ENCODE peak calls at places on chromosomes 13 and 19, in ten cellular contexts. One of them, this sample, is unnamed.

GRCh38 chr19:18468517-18468916 is 30.6 kb upstream of the ISYNA1 start:
- DNase-seq in occipital lobe: no peak
- DNase-seq in T-helper 2 cell: no peak
- DNase-seq in endothelial cell: no peak
- DNase-seq in mucosa of descending colon: no peak
- DNase-seq in NCI-H2029: no peak
- DNase-seq in EL: no peak
- DNase-seq in HEK293T: no peak
- DNase-seq in posterior vena cava: no peak
- DNase-seq in testis: no peak
- DNase-seq in this sample: no peak

GRCh38 chr19:39518975-39519374 is 4.0 kb downstream of the SELENOV start:
- DNase-seq in occipital lobe: no peak
- DNase-seq in T-helper 2 cell: no peak
- DNase-seq in endothelial cell: no peak
- DNase-seq in mucosa of descending colon: no peak
- DNase-seq in NCI-H2029: no peak
- DNase-seq in EL: no peak
- DNase-seq in HEK293T: no peak
- DNase-seq in posterior vena cava: no peak
- DNase-seq in testis: no peak
- DNase-seq in this sample: no peak

GRCh38 chr13:79382545-79383275 is 23.3 kb downstream of the RBM26 start:
- DNase-seq in occipital lobe: no peak
- DNase-seq in T-helper 2 cell: peak; percentile 62
- DNase-seq in endothelial cell: no peak
- DNase-seq in mucosa of descending colon: no peak
- DNase-seq in NCI-H2029: peak; percentile 16
- DNase-seq in EL: no peak
- DNase-seq in HEK293T: no peak
- DNase-seq in posterior vena cava: no peak
- DNase-seq in testis: no peak
- DNase-seq in this sample: no peak

GRCh38 chr19:9729162-9729561 is 39.4 kb downstream of the ZNF846 start:
- DNase-seq in occipital lobe: no peak
- DNase-seq in T-helper 2 cell: no peak
- DNase-seq in endothelial cell: no peak
- DNase-seq in mucosa of descending colon: no peak
- DNase-seq in NCI-H2029: no peak
- DNase-seq in EL: no peak
- DNase-seq in HEK293T: no peak
- DNase-seq in posterior vena cava: no peak
- DNase-seq in testis: no peak
- DNase-seq in this sample: no peak

GRCh38 chr19:30378701-30379100 is 6.5 kb downstream of the ZNF536 start:
- DNase-seq in occipital lobe: no peak
- DNase-seq in T-helper 2 cell: no peak
- DNase-seq in endothelial cell: no peak
- DNase-seq in mucosa of descending colon: no peak
- DNase-seq in NCI-H2029: no peak
- DNase-seq in EL: no peak
- DNase-seq in HEK293T: no peak
- DNase-seq in posterior vena cava: peak; percentile 18
- DNase-seq in testis: no peak
- DNase-seq in this sample: no peak

GRCh38 chr13:37791699-37792098 is 77.9 kb downstream of the TRPC4 start:
- DNase-seq in occipital lobe: no peak
- DNase-seq in T-helper 2 cell: no peak
- DNase-seq in endothelial cell: no peak
- DNase-seq in mucosa of descending colon: no peak
- DNase-seq in NCI-H2029: no peak
- DNase-seq in EL: peak; percentile 34
- DNase-seq in HEK293T: no peak
- DNase-seq in posterior vena cava: no peak
- DNase-seq in testis: no peak
- DNase-seq in this sample: no peak

GRCh38 chr13:32153056-32153455 is 121.5 kb downstream of the FRY start:
- DNase-seq in occipital lobe: no peak
- DNase-seq in T-helper 2 cell: peak; percentile 16
- DNase-seq in endothelial cell: no peak
- DNase-seq in mucosa of descending colon: no peak
- DNase-seq in NCI-H2029: no peak
- DNase-seq in EL: peak; percentile 64
- DNase-seq in HEK293T: no peak
- DNase-seq in posterior vena cava: no peak
- DNase-seq in testis: no peak
- DNase-seq in this sample: no peak

GRCh38 chr13:52026246-52026626 is 1.7 kb downstream of the UTP14C start:
- DNase-seq in occipital lobe: no peak
- DNase-seq in T-helper 2 cell: no peak
- DNase-seq in endothelial cell: no peak
- DNase-seq in mucosa of descending colon: no peak
- DNase-seq in NCI-H2029: no peak
- DNase-seq in EL: no peak
- DNase-seq in HEK293T: no peak
- DNase-seq in posterior vena cava: no peak
- DNase-seq in testis: no peak
- DNase-seq in this sample: peak; percentile 7

GRCh38 chr19:49331616-49332055 is 3.6 kb upstream of the CD37 start:
- DNase-seq in occipital lobe: no peak
- DNase-seq in T-helper 2 cell: peak; percentile 88
- DNase-seq in endothelial cell: no peak
- DNase-seq in mucosa of descending colon: peak; percentile 44
- DNase-seq in NCI-H2029: no peak
- DNase-seq in EL: peak; percentile 51
- DNase-seq in HEK293T: peak; percentile 70
- DNase-seq in posterior vena cava: peak; percentile 77
- DNase-seq in testis: peak; percentile 64
- DNase-seq in this sample: peak; percentile 63

GRCh38 chr13:20045946-20046548 is 87.5 kb downstream of the ZMYM2 start:
- DNase-seq in occipital lobe: no peak
- DNase-seq in T-helper 2 cell: no peak
- DNase-seq in endothelial cell: no peak
- DNase-seq in mucosa of descending colon: no peak
- DNase-seq in NCI-H2029: no peak
- DNase-seq in EL: no peak
- DNase-seq in HEK293T: no peak
- DNase-seq in posterior vena cava: no peak
- DNase-seq in testis: no peak
- DNase-seq in this sample: no peak

GRCh38 chr13:45200701-45201230 is at the start of gene KCTD4:
- DNase-seq in occipital lobe: no peak
- DNase-seq in T-helper 2 cell: no peak
- DNase-seq in endothelial cell: no peak
- DNase-seq in mucosa of descending colon: no peak
- DNase-seq in NCI-H2029: no peak
- DNase-seq in EL: no peak
- DNase-seq in HEK293T: no peak
- DNase-seq in posterior vena cava: no peak
- DNase-seq in testis: no peak
- DNase-seq in this sample: no peak

GRCh38 chr19:34560229-34560628 is 78.7 kb downstream of the WTIP start:
- DNase-seq in occipital lobe: no peak
- DNase-seq in T-helper 2 cell: no peak
- DNase-seq in endothelial cell: no peak
- DNase-seq in mucosa of descending colon: no peak
- DNase-seq in NCI-H2029: no peak
- DNase-seq in EL: no peak
- DNase-seq in HEK293T: no peak
- DNase-seq in posterior vena cava: no peak
- DNase-seq in testis: no peak
- DNase-seq in this sample: no peak

GRCh38 chr13:27341616-27342015 is 71.0 kb downstream of the RASL11A start:
- DNase-seq in occipital lobe: no peak
- DNase-seq in T-helper 2 cell: no peak
- DNase-seq in endothelial cell: no peak
- DNase-seq in mucosa of descending colon: no peak
- DNase-seq in NCI-H2029: no peak
- DNase-seq in EL: no peak
- DNase-seq in HEK293T: no peak
- DNase-seq in posterior vena cava: no peak
- DNase-seq in testis: peak; percentile 17
- DNase-seq in this sample: no peak

GRCh38 chr13:35714096-35714495 is 237.6 kb upstream of the MAB21L1 start:
- DNase-seq in occipital lobe: no peak
- DNase-seq in T-helper 2 cell: no peak
- DNase-seq in endothelial cell: no peak
- DNase-seq in mucosa of descending colon: no peak
- DNase-seq in NCI-H2029: no peak
- DNase-seq in EL: peak; percentile 58
- DNase-seq in HEK293T: no peak
- DNase-seq in posterior vena cava: no peak
- DNase-seq in testis: no peak
- DNase-seq in this sample: peak; percentile 74

GRCh38 chr13:101757446-101758039 is 305.1 kb downstream of the ITGBL1 start:
- DNase-seq in occipital lobe: no peak
- DNase-seq in T-helper 2 cell: peak; percentile 22
- DNase-seq in endothelial cell: no peak
- DNase-seq in mucosa of descending colon: no peak
- DNase-seq in NCI-H2029: peak; percentile 14
- DNase-seq in EL: peak; percentile 48
- DNase-seq in HEK293T: peak; percentile 3
- DNase-seq in posterior vena cava: no peak
- DNase-seq in testis: no peak
- DNase-seq in this sample: no peak

GRCh38 chr19:51407631-51408131 is 9.8 kb downstream of the SIGLEC10 start:
- DNase-seq in occipital lobe: no peak
- DNase-seq in T-helper 2 cell: peak; percentile 69
- DNase-seq in endothelial cell: no peak
- DNase-seq in mucosa of descending colon: peak; percentile 54
- DNase-seq in NCI-H2029: no peak
- DNase-seq in EL: peak; percentile 37
- DNase-seq in HEK293T: peak; percentile 56
- DNase-seq in posterior vena cava: no peak
- DNase-seq in testis: peak; percentile 60
- DNase-seq in this sample: peak; percentile 64

GRCh38 chr19:45527731-45528130 is 20.5 kb downstream of the VASP start:
- DNase-seq in occipital lobe: no peak
- DNase-seq in T-helper 2 cell: no peak
- DNase-seq in endothelial cell: no peak
- DNase-seq in mucosa of descending colon: no peak
- DNase-seq in NCI-H2029: no peak
- DNase-seq in EL: no peak
- DNase-seq in HEK293T: no peak
- DNase-seq in posterior vena cava: no peak
- DNase-seq in testis: no peak
- DNase-seq in this sample: no peak

GRCh38 chr19:47227347-47228167 is 3.4 kb downstream of the BBC3 start:
- DNase-seq in occipital lobe: peak; percentile 40
- DNase-seq in T-helper 2 cell: peak; percentile 35
- DNase-seq in endothelial cell: peak; percentile 86
- DNase-seq in mucosa of descending colon: peak; percentile 87
- DNase-seq in NCI-H2029: peak; percentile 59
- DNase-seq in EL: peak; percentile 98
- DNase-seq in HEK293T: peak; percentile 60
- DNase-seq in posterior vena cava: peak; percentile 97
- DNase-seq in testis: peak; percentile 91
- DNase-seq in this sample: peak; percentile 92

GRCh38 chr13:27057817-27058216 is 113.8 kb downstream of the USP12 start:
- DNase-seq in occipital lobe: no peak
- DNase-seq in T-helper 2 cell: no peak
- DNase-seq in endothelial cell: no peak
- DNase-seq in mucosa of descending colon: no peak
- DNase-seq in NCI-H2029: no peak
- DNase-seq in EL: no peak
- DNase-seq in HEK293T: no peak
- DNase-seq in posterior vena cava: no peak
- DNase-seq in testis: no peak
- DNase-seq in this sample: no peak

GRCh38 chr19:4559569-4559968 is at the start of gene SEMA6B:
- DNase-seq in occipital lobe: no peak
- DNase-seq in T-helper 2 cell: no peak
- DNase-seq in endothelial cell: no peak
- DNase-seq in mucosa of descending colon: peak; percentile 39
- DNase-seq in NCI-H2029: no peak
- DNase-seq in EL: no peak
- DNase-seq in HEK293T: no peak
- DNase-seq in posterior vena cava: no peak
- DNase-seq in testis: no peak
- DNase-seq in this sample: no peak

GRCh38 chr19:35124098-35125060 is 8.8 kb downstream of the FXYD3 start:
- DNase-seq in occipital lobe: peak; percentile 93
- DNase-seq in T-helper 2 cell: peak; percentile 89
- DNase-seq in endothelial cell: peak; percentile 56
- DNase-seq in mucosa of descending colon: peak; percentile 95
- DNase-seq in NCI-H2029: peak; percentile 83
- DNase-seq in EL: peak; percentile 93
- DNase-seq in HEK293T: peak; percentile 96
- DNase-seq in posterior vena cava: peak; percentile 97
- DNase-seq in testis: peak; percentile 92
- DNase-seq in this sample: no peak

GRCh38 chr19:33809960-33810359 is 13.3 kb downstream of the KCTD15 start:
- DNase-seq in occipital lobe: no peak
- DNase-seq in T-helper 2 cell: no peak
- DNase-seq in endothelial cell: no peak
- DNase-seq in mucosa of descending colon: no peak
- DNase-seq in NCI-H2029: no peak
- DNase-seq in EL: peak; percentile 66
- DNase-seq in HEK293T: no peak
- DNase-seq in posterior vena cava: peak; percentile 78
- DNase-seq in testis: no peak
- DNase-seq in this sample: no peak

GRCh38 chr13:86569119-86569518 is 769.9 kb upstream of the SLITRK6 start:
- DNase-seq in occipital lobe: no peak
- DNase-seq in T-helper 2 cell: no peak
- DNase-seq in endothelial cell: no peak
- DNase-seq in mucosa of descending colon: no peak
- DNase-seq in NCI-H2029: no peak
- DNase-seq in EL: no peak
- DNase-seq in HEK293T: no peak
- DNase-seq in posterior vena cava: no peak
- DNase-seq in testis: no peak
- DNase-seq in this sample: no peak

GRCh38 chr13:78020861-78021260 is 102.2 kb upstream of the EDNRB start:
- DNase-seq in occipital lobe: no peak
- DNase-seq in T-helper 2 cell: no peak
- DNase-seq in endothelial cell: no peak
- DNase-seq in mucosa of descending colon: no peak
- DNase-seq in NCI-H2029: no peak
- DNase-seq in EL: no peak
- DNase-seq in HEK293T: no peak
- DNase-seq in posterior vena cava: no peak
- DNase-seq in testis: no peak
- DNase-seq in this sample: no peak

GRCh38 chr19:16326401-16327130 is 1.9 kb downstream of the KLF2 start:
- DNase-seq in occipital lobe: no peak
- DNase-seq in T-helper 2 cell: peak; percentile 72
- DNase-seq in endothelial cell: no peak
- DNase-seq in mucosa of descending colon: no peak
- DNase-seq in NCI-H2029: no peak
- DNase-seq in EL: peak; percentile 16
- DNase-seq in HEK293T: no peak
- DNase-seq in posterior vena cava: peak; percentile 88
- DNase-seq in testis: no peak
- DNase-seq in this sample: no peak

GRCh38 chr19:30897034-30897433 is 452.2 kb downstream of the TSHZ3 start:
- DNase-seq in occipital lobe: no peak
- DNase-seq in T-helper 2 cell: no peak
- DNase-seq in endothelial cell: no peak
- DNase-seq in mucosa of descending colon: no peak
- DNase-seq in NCI-H2029: no peak
- DNase-seq in EL: no peak
- DNase-seq in HEK293T: no peak
- DNase-seq in posterior vena cava: no peak
- DNase-seq in testis: no peak
- DNase-seq in this sample: no peak

GRCh38 chr19:39590265-39590664 is 12.1 kb upstream of the LGALS13 start:
- DNase-seq in occipital lobe: no peak
- DNase-seq in T-helper 2 cell: peak; percentile 9
- DNase-seq in endothelial cell: peak; percentile 41
- DNase-seq in mucosa of descending colon: no peak
- DNase-seq in NCI-H2029: no peak
- DNase-seq in EL: no peak
- DNase-seq in HEK293T: no peak
- DNase-seq in posterior vena cava: no peak
- DNase-seq in testis: no peak
- DNase-seq in this sample: no peak

GRCh38 chr13:43377149-43377548 is 353.8 kb downstream of the DNAJC15 start:
- DNase-seq in occipital lobe: no peak
- DNase-seq in T-helper 2 cell: no peak
- DNase-seq in endothelial cell: no peak
- DNase-seq in mucosa of descending colon: no peak
- DNase-seq in NCI-H2029: no peak
- DNase-seq in EL: no peak
- DNase-seq in HEK293T: no peak
- DNase-seq in posterior vena cava: no peak
- DNase-seq in testis: no peak
- DNase-seq in this sample: no peak